ENCODE peak calls at places on chromosomes 5 and 9, in five cellular contexts. One of them, this sample, is unnamed.

GRCh38 chr9:23635276-23635675 is 190.8 kb downstream of the ELAVL2 start:
- DNase-seq in NB4: no peak
- DNase-seq in GM20000: no peak
- DNase-seq in GM10248: no peak
- DNase-seq in H9: no peak
- DNase-seq in this sample: no peak

GRCh38 chr5:64836190-64836750 is 67.5 kb downstream of the CWC27 start:
- DNase-seq in NB4: no peak
- DNase-seq in GM10248: no peak
- DNase-seq in H9: no peak
- DNase-seq in GM20000: no peak
- DNase-seq in this sample: no peak

GRCh38 chr9:124105266-124105665 is 93.7 kb downstream of the LHX2 start:
- DNase-seq in GM20000: no peak
- DNase-seq in H9: no peak
- DNase-seq in GM10248: no peak
- DNase-seq in NB4: no peak
- DNase-seq in this sample: no peak

GRCh38 chr5:180047667-180048066 is 23.9 kb downstream of the RNF130 start:
- DNase-seq in GM20000: no peak
- DNase-seq in H9: no peak
- DNase-seq in NB4: no peak
- DNase-seq in GM10248: no peak
- DNase-seq in this sample: no peak

GRCh38 chr9:93636667-93637066 is 60.3 kb downstream of the PHF2 start:
- DNase-seq in H9: no peak
- DNase-seq in GM20000: no peak
- DNase-seq in GM10248: no peak
- DNase-seq in NB4: no peak
- DNase-seq in this sample: no peak

GRCh38 chr9:95992536-95992935 is 117.0 kb downstream of the ERCC6L2 start:
- DNase-seq in H9: no peak
- DNase-seq in NB4: no peak
- DNase-seq in GM20000: no peak
- DNase-seq in GM10248: no peak
- DNase-seq in this sample: no peak

GRCh38 chr9:6640268-6641072 is 5.1 kb downstream of the GLDC start:
- DNase-seq in NB4: no peak
- DNase-seq in GM20000: no peak
- DNase-seq in GM10248: no peak
- DNase-seq in H9: no peak
- DNase-seq in this sample: no peak

GRCh38 chr9:120587357-120587756 is 7.4 kb upstream of the CDK5RAP2 start:
- DNase-seq in GM20000: no peak
- DNase-seq in NB4: no peak
- DNase-seq in GM10248: no peak
- DNase-seq in H9: no peak
- DNase-seq in this sample: no peak

GRCh38 chr9:32449969-32450368 is 65.5 kb downstream of the ACO1 start:
- DNase-seq in NB4: no peak
- DNase-seq in GM20000: no peak
- DNase-seq in GM10248: no peak
- DNase-seq in H9: no peak
- DNase-seq in this sample: no peak

GRCh38 chr9:130423272-130423671 is 21.5 kb upstream of the ASS1 start:
- DNase-seq in GM10248: no peak
- DNase-seq in H9: peak
- DNase-seq in GM20000: no peak
- DNase-seq in NB4: no peak
- DNase-seq in this sample: no peak

GRCh38 chr5:177370488-177371119 is 12.9 kb downstream of the RGS14 start:
- DNase-seq in H9: peak
- DNase-seq in GM10248: peak
- DNase-seq in GM20000: peak
- DNase-seq in NB4: peak
- DNase-seq in this sample: peak

GRCh38 chr9:71638627-71639026 is 129.7 kb downstream of the CEMIP2 start:
- DNase-seq in GM10248: no peak
- DNase-seq in H9: no peak
- DNase-seq in GM20000: no peak
- DNase-seq in NB4: no peak
- DNase-seq in this sample: no peak

GRCh38 chr9:70484232-70485130 is 70.0 kb upstream of the KLF9 start:
- DNase-seq in GM10248: peak
- DNase-seq in NB4: peak
- DNase-seq in GM20000: peak
- DNase-seq in H9: peak
- DNase-seq in this sample: peak

GRCh38 chr5:137699291-137700281 is 36.3 kb downstream of the KLHL3 start:
- DNase-seq in NB4: no peak
- DNase-seq in GM10248: no peak
- DNase-seq in GM20000: no peak
- DNase-seq in H9: no peak
- DNase-seq in this sample: peak

GRCh38 chr9:72332351-72332750 is 32.7 kb downstream of the ZFAND5 start:
- DNase-seq in NB4: no peak
- DNase-seq in H9: no peak
- DNase-seq in GM20000: no peak
- DNase-seq in GM10248: no peak
- DNase-seq in this sample: no peak

GRCh38 chr5:140564196-140565023 is at the start of the genes APBB3 and SLC35A4:
- DNase-seq in NB4: peak
- DNase-seq in H9: peak
- DNase-seq in GM20000: peak
- DNase-seq in GM10248: peak
- DNase-seq in this sample: peak

GRCh38 chr5:140565780-140566095 is 1.1 kb downstream of the SLC35A4 start:
- DNase-seq in GM10248: no peak
- DNase-seq in GM20000: no peak
- DNase-seq in NB4: no peak
- DNase-seq in H9: no peak
- DNase-seq in this sample: no peak

GRCh38 chr5:140565024-140565779 is 574 bp downstream of the SLC35A4 start:
- DNase-seq in H9: no peak
- DNase-seq in GM10248: no peak
- DNase-seq in NB4: no peak
- DNase-seq in GM20000: no peak
- DNase-seq in this sample: no peak

GRCh38 chr5:140561753-140562523 is 2.5 kb downstream of the APBB3 start:
- DNase-seq in GM10248: no peak
- DNase-seq in H9: no peak
- DNase-seq in GM20000: no peak
- DNase-seq in NB4: no peak
- DNase-seq in this sample: no peak

GRCh38 chr5:140563554-140563953 is 844 bp downstream of the APBB3 start:
- DNase-seq in NB4: no peak
- DNase-seq in H9: no peak
- DNase-seq in GM10248: no peak
- DNase-seq in GM20000: no peak
- DNase-seq in this sample: no peak
- TF ChIP-seq CTCF in NB4: no peak
- TF ChIP-seq CTCF in H9: no peak
- TF ChIP-seq CTCF in GM10248: no peak
- TF ChIP-seq CTCF in GM20000: no peak
- TF ChIP-seq CTCF in this sample: no peak

GRCh38 chr5:84092738-84093137 is 291.9 kb downstream of the EDIL3 start:
- DNase-seq in H9: no peak
- DNase-seq in GM20000: no peak
- DNase-seq in NB4: no peak
- DNase-seq in GM10248: no peak
- DNase-seq in this sample: no peak

GRCh38 chr5:84091400-84091799 is 293.3 kb downstream of the EDIL3 start:
- DNase-seq in NB4: no peak
- DNase-seq in H9: no peak
- DNase-seq in GM20000: no peak
- DNase-seq in GM10248: no peak
- DNase-seq in this sample: no peak

GRCh38 chr5:84086517-84086916 is 298.2 kb downstream of the EDIL3 start:
- DNase-seq in H9: no peak
- DNase-seq in GM10248: no peak
- DNase-seq in NB4: no peak
- DNase-seq in GM20000: no peak
- DNase-seq in this sample: no peak

GRCh38 chr5:84085387-84086041 is 299.2 kb downstream of the EDIL3 start:
- DNase-seq in NB4: no peak
- DNase-seq in GM20000: no peak
- DNase-seq in GM10248: no peak
- DNase-seq in H9: no peak
- DNase-seq in this sample: no peak

DNA sequence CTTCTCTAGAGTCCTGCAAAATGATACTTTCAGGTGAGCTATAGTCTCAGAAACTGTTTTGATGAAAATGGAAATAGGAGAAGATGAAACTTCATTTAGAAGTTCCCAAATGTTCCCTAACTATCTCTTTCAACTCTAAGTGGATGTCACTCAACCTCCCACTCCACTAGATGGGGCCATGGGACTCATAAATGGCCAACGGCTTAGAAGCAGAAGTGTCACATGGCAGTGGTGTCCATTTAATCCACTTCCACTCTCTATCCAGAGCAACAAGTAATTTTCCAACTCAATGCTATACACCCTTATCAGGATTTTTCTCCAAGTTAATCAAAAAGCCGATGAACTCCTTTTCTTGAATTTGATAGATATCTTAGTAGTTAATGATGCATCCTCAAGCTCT is 295.7 kb downstream of the EDIL3 start:
- DNase-seq in H9: no peak
- DNase-seq in GM10248: no peak
- DNase-seq in GM20000: peak
- DNase-seq in NB4: peak
- DNase-seq in this sample: no peak
- TF ChIP-seq CTCF in H9: peak
- TF ChIP-seq CTCF in GM10248: no peak
- TF ChIP-seq CTCF in GM20000: no peak
- TF ChIP-seq CTCF in NB4: peak
- TF ChIP-seq CTCF in this sample: peak

GRCh38 chr5:150396247-150396646 is 16.5 kb downstream of the CD74 start:
- DNase-seq in H9: no peak
- DNase-seq in NB4: no peak
- DNase-seq in GM20000: no peak
- DNase-seq in GM10248: no peak
- DNase-seq in this sample: no peak

GRCh38 chr5:150392680-150393079 is 20.0 kb downstream of the CD74 start:
- DNase-seq in GM20000: no peak
- DNase-seq in GM10248: no peak
- DNase-seq in NB4: no peak
- DNase-seq in H9: no peak
- DNase-seq in this sample: no peak

GRCh38 chr5:150395690-150395979 is 17.1 kb downstream of the CD74 start:
- DNase-seq in H9: no peak
- DNase-seq in GM20000: no peak
- DNase-seq in NB4: no peak
- DNase-seq in GM10248: no peak
- DNase-seq in this sample: no peak

GRCh38 chr5:150394103-150394502 is 18.6 kb downstream of the CD74 start:
- DNase-seq in GM10248: peak
- DNase-seq in NB4: no peak
- DNase-seq in GM20000: peak
- DNase-seq in H9: no peak
- DNase-seq in this sample: no peak

GRCh38 chr5:150394912-150395689 is 17.6 kb downstream of the CD74 start:
- DNase-seq in GM10248: no peak
- DNase-seq in NB4: no peak
- DNase-seq in GM20000: no peak
- DNase-seq in H9: no peak
- DNase-seq in this sample: no peak
- TF ChIP-seq CTCF in GM10248: no peak
- TF ChIP-seq CTCF in NB4: no peak
- TF ChIP-seq CTCF in GM20000: no peak
- TF ChIP-seq CTCF in H9: no peak
- TF ChIP-seq CTCF in this sample: no peak

GRCh38 chr5:172159016-172159415 is 29.0 kb downstream of the STK10 start:
- DNase-seq in GM20000: no peak
- DNase-seq in H9: no peak
- DNase-seq in GM10248: no peak
- DNase-seq in NB4: no peak
- DNase-seq in this sample: no peak
- TF ChIP-seq CTCF in GM20000: no peak
- TF ChIP-seq CTCF in H9: no peak
- TF ChIP-seq CTCF in GM10248: no peak
- TF ChIP-seq CTCF in NB4: no peak
- TF ChIP-seq CTCF in this sample: no peak

DNA sequence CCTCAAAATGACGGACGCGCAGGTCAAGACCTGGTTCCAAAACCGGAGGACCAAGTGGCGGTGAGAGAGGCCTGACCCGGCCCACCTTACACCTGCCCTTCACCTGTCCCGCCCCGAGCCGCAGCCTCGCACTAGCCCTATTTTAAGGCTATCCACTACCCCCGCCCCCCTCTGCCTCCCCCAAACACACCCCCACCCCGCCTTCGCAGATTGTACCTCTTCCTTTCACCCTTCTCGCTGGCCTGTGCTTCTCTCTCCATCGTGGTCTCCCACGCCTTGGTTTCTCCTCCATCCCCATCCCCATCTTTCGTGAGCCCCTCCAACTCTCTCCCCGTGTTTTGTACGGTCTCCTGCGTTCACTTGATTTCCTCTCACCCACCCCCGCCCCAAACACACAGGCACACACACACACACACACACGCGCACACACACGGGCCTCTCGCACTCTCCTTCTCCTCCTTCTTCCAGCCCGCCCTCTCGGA is 1.3 kb downstream of the TLX3 start:
- DNase-seq in H9: no peak
- DNase-seq in GM10248: no peak
- DNase-seq in NB4: no peak
- DNase-seq in GM20000: no peak
- DNase-seq in this sample: no peak
- TF ChIP-seq CTCF in H9: no peak
- TF ChIP-seq CTCF in GM10248: no peak
- TF ChIP-seq CTCF in NB4: no peak
- TF ChIP-seq CTCF in GM20000: no peak
- TF ChIP-seq CTCF in this sample: no peak

GRCh38 chr9:114592356-114592755 is 4.8 kb downstream of the ATP6V1G1 start:
- DNase-seq in NB4: peak
- DNase-seq in H9: no peak
- DNase-seq in GM10248: peak
- DNase-seq in GM20000: no peak
- DNase-seq in this sample: no peak
- TF ChIP-seq CTCF in NB4: peak
- TF ChIP-seq CTCF in H9: peak
- TF ChIP-seq CTCF in GM10248: peak
- TF ChIP-seq CTCF in GM20000: peak
- TF ChIP-seq CTCF in this sample: peak

This sample was measured in retinal pigment epithelial cell.